ENCODE peak calls at places on chromosome 5, in nine cellular contexts. U, F, W, J, X, O, V, B and R are unnamed samples.

GRCh38 chr5:54882101-54882500 is 103.3 kb downstream of the ESM1 start:
- DNase-seq in U (no peak), F (no peak), W (no peak), J (no peak), X (no peak), O (no peak), V (no peak), B (no peak), R (no peak)

GRCh38 chr5:149475777-149476176 is 75.5 kb downstream of the CSNK1A1 start:
- DNase-seq in U (no peak), F (no peak), W (no peak), J (no peak), X (no peak), O (no peak), V (no peak), B (no peak), R (no peak)

GRCh38 chr5:111929892-111930291 is 172.9 kb upstream of the NREP start:
- DNase-seq in U (no peak), F (no peak), W (peak), J (no peak), X (no peak), O (peak), V (no peak), B (no peak), R (no peak)

GRCh38 chr5:159533197-159533596 is 202.9 kb upstream of the IL12B start:
- DNase-seq in U (no peak), F (no peak), W (peak), J (no peak), X (no peak), O (peak), V (no peak), B (no peak), R (no peak)

GRCh38 chr5:116448869-116449453 is 125.7 kb downstream of the SEMA6A start:
- DNase-seq in U (no peak), F (no peak), W (no peak), J (no peak), X (no peak), O (no peak), V (no peak), B (no peak), R (no peak)

GRCh38 chr5:128304791-128305190 is 221.2 kb downstream of the SLC12A2 start:
- DNase-seq in U (no peak), F (no peak), W (peak), J (no peak), X (no peak), O (no peak), V (no peak), B (no peak), R (no peak)

GRCh38 chr5:154365823-154366222 is 80.0 kb upstream of the SAP30L start:
- DNase-seq in U (no peak), F (no peak), W (no peak), J (no peak), X (no peak), O (peak), V (no peak), B (no peak), R (no peak)

GRCh38 chr5:42991477-42992034 is 48.6 kb downstream of the ANXA2R start:
- DNase-seq in U (no peak), F (no peak), W (no peak), J (peak), X (peak), O (no peak), V (no peak), B (no peak), R (no peak)

GRCh38 chr5:137616046-137616445 is 116.9 kb upstream of the SPOCK1 start:
- DNase-seq in U (no peak), F (peak), W (no peak), J (no peak), X (no peak), O (no peak), V (no peak), B (no peak), R (peak)

GRCh38 chr5:39947657-39948056 is 522.9 kb upstream of the DAB2 start:
- DNase-seq in U (no peak), F (no peak), W (no peak), J (no peak), X (peak), O (peak), V (no peak), B (no peak), R (no peak)

GRCh38 chr5:25107878-25108277 is 463.1 kb upstream of the CDH10 start:
- DNase-seq in U (no peak), F (no peak), W (no peak), J (no peak), X (no peak), O (peak), V (no peak), B (no peak), R (no peak)

GRCh38 chr5:38847549-38848341 is 1.9 kb downstream of the OSMR start:
- DNase-seq in U (no peak), F (no peak), W (peak), J (no peak), X (no peak), O (peak), V (no peak), B (no peak), R (no peak)

GRCh38 chr5:180491496-180491895 is 2.7 kb upstream of the CNOT6 start:
- DNase-seq in U (no peak), F (peak), W (no peak), J (no peak), X (no peak), O (no peak), V (no peak), B (no peak), R (no peak)

GRCh38 chr5:38441730-38442573 is 114.5 kb downstream of the LIFR start:
- DNase-seq in U (peak), F (peak), W (peak), J (peak), X (peak), O (peak), V (peak), B (peak), R (peak)

GRCh38 chr5:140324041-140324833 is 21.3 kb upstream of the PFDN1 start:
- DNase-seq in U (no peak), F (no peak), W (peak), J (no peak), X (no peak), O (no peak), V (no peak), B (no peak), R (no peak)

GRCh38 chr5:148687427-148687826 is 33.1 kb upstream of the HTR4 start:
- DNase-seq in U (no peak), F (peak), W (peak), J (no peak), X (no peak), O (peak), V (no peak), B (peak), R (no peak)

GRCh38 chr5:101915559-101915958 is 380.5 kb downstream of the SLCO4C1 start:
- DNase-seq in U (no peak), F (no peak), W (peak), J (no peak), X (no peak), O (peak), V (no peak), B (peak), R (no peak)

GRCh38 chr5:39500656-39501295 is 76.0 kb upstream of the DAB2 start:
- DNase-seq in U (no peak), F (no peak), W (no peak), J (no peak), X (no peak), O (no peak), V (no peak), B (no peak), R (no peak)

GRCh38 chr5:65823174-65823573 is 101.2 kb downstream of the NLN start:
- DNase-seq in U (no peak), F (no peak), W (no peak), J (no peak), X (no peak), O (no peak), V (no peak), B (no peak), R (no peak)

GRCh38 chr5:158991391-158991790 is 108.3 kb downstream of the EBF1 start:
- DNase-seq in U (no peak), F (no peak), W (no peak), J (no peak), X (no peak), O (no peak), V (no peak), B (no peak), R (no peak)

GRCh38 chr5:67141644-67142043 is 55.0 kb downstream of the CD180 start:
- DNase-seq in U (no peak), F (no peak), W (no peak), J (no peak), X (no peak), O (no peak), V (no peak), B (no peak), R (no peak)

GRCh38 chr5:119327018-119327417 is 28.8 kb upstream of the TNFAIP8 start:
- DNase-seq in U (no peak), F (no peak), W (no peak), J (no peak), X (no peak), O (no peak), V (no peak), B (no peak), R (no peak)